ENCODE peak calls at places on chromosomes 7 and 10, in six cellular contexts. Q is GM20000; R is nephron progenitor cell; X is GM12865; E is activated CD4-positive, CD25-positive, alpha-beta regulatory T cell treated with anti-CD3 and anti-CD28 coated beads, Interleukin-2, amount 50 U/mL, for 16 hours; L is psoas muscle. I is an unnamed sample.

GRCh38 chr10:4661572-4662255 is 164.3 kb upstream of the AKR1E2 start:
- DNase-seq in Q (no peak), R (no peak), X (no peak), E (no peak), L (peak; percentile 97), I (peak; percentile 83)

GRCh38 chr7:108294595-108294994 is 161.6 kb downstream of the NRCAM start:
- DNase-seq in Q (peak; percentile 25), R (no peak), X (peak; percentile 67), E (no peak), L (no peak), I (no peak)

GRCh38 chr10:50566150-50566549 is 57.6 kb downstream of the SGMS1 start:
- DNase-seq in Q (no peak), R (no peak), X (no peak), E (no peak), L (no peak), I (no peak)

GRCh38 chr7:9149499-9150082 is 716.2 kb downstream of the NXPH1 start:
- DNase-seq in Q (no peak), R (no peak), X (no peak), E (no peak), L (no peak), I (no peak)

GRCh38 chr7:116779921-116780320 is 82.5 kb upstream of the CAPZA2 start:
- DNase-seq in Q (no peak), R (no peak), X (no peak), E (no peak), L (no peak), I (no peak)

GRCh38 chr7:104841798-104842197 is 172.2 kb upstream of the KMT2E start:
- DNase-seq in Q (no peak), R (no peak), X (no peak), E (no peak), L (no peak), I (no peak)

GRCh38 chr10:130412317-130412716 is 276.1 kb downstream of the GLRX3 start:
- DNase-seq in Q (no peak), R (no peak), X (no peak), E (no peak), L (no peak), I (no peak)

GRCh38 chr10:29795856-29796255 is 161.1 kb upstream of the SVIL start:
- DNase-seq in Q (no peak), R (no peak), X (no peak), E (no peak), L (no peak), I (no peak)

GRCh38 chr7:234041-234711 is 41.8 kb downstream of the FAM20C start:
- DNase-seq in Q (no peak), R (no peak), X (no peak), E (no peak), L (peak; percentile 76), I (peak; percentile 56)

GRCh38 chr7:80288175-80289122 is 153.8 kb downstream of the GNAI1 start:
- DNase-seq in Q (no peak), R (peak; percentile 10), X (no peak), E (no peak), L (no peak), I (no peak)

GRCh38 chr7:47346378-47346914 is 235.5 kb downstream of the TNS3 start:
- DNase-seq in Q (no peak), R (no peak), X (no peak), E (no peak), L (no peak), I (no peak)

GRCh38 chr10:3108033-3108432 is 40.7 kb downstream of the PFKP start:
- DNase-seq in Q (no peak), R (no peak), X (no peak), E (no peak), L (no peak), I (no peak)

I was measured in heart right ventricle.